ENCODE peak calls at places on chromosomes 5 and 9, in nine cellular contexts. V is BE2C; A is naive thymus-derived CD8-positive, alpha-beta T cell; O is HS-5; F is stimulated activated CD8-positive, alpha-beta memory T cell treated with anti-CD3 and anti-CD28 coated beads, Interleukin-15, amount 100 ng/mL, for 1 hour; K is endothelial cell; Y is SJCRH30; E is substantia nigra; P is activated naive CD8-positive, alpha-beta T cell treated with anti-CD3 and anti-CD28 coated beads, Interleukin-2, amount 50 U/mL, for 16 hours. L is an unnamed sample.

GRCh38 chr5:73488806-73489205 is 9.4 kb upstream of the BTF3 start:
- DNase-seq in V (no peak), A (no peak), O (no peak), F (no peak), K (no peak), Y (no peak), E (no peak), P (no peak), L (no peak)

GRCh38 chr5:159817262-159818029 is 98.8 kb upstream of the ADRA1B start:
- DNase-seq in V (no peak), A (no peak), O (no peak), F (no peak), K (no peak), Y (peak), E (no peak), P (no peak), L (no peak)

GRCh38 chr5:76402251-76402879 is 720 bp upstream of the IQGAP2 start:
- DNase-seq in V (no peak), A (peak), O (no peak), F (peak), K (peak), Y (no peak), E (no peak), P (peak), L (peak)

GRCh38 chr9:19493174-19493811 is 84.5 kb downstream of the ACER2 start:
- DNase-seq in V (peak), A (no peak), O (peak), F (peak), K (peak), Y (peak), E (peak), P (no peak), L (peak)

GRCh38 chr5:93285461-93285860 is 295.6 kb downstream of the NR2F1-AS1 start:
- DNase-seq in V (no peak), A (no peak), O (no peak), F (no peak), K (no peak), Y (no peak), E (no peak), P (no peak), L (no peak)

GRCh38 chr5:179765400-179765799 is 28.4 kb upstream of the LTC4S start:
- DNase-seq in V (peak), A (no peak), O (peak), F (no peak), K (no peak), Y (no peak), E (no peak), P (no peak), L (peak)

GRCh38 chr9:78934880-78935279 is 636.9 kb upstream of the TLE4 start:
- DNase-seq in V (no peak), A (no peak), O (no peak), F (no peak), K (no peak), Y (no peak), E (no peak), P (no peak), L (no peak)

GRCh38 chr5:95863383-95863757 is 40.8 kb upstream of the GLRX start:
- DNase-seq in V (no peak), A (no peak), O (no peak), F (no peak), K (no peak), Y (no peak), E (no peak), P (no peak), L (no peak)

GRCh38 chr9:92278117-92278516 is 15.4 kb downstream of the IARS1 start:
- DNase-seq in V (no peak), A (no peak), O (peak), F (no peak), K (no peak), Y (no peak), E (no peak), P (no peak), L (no peak)

GRCh38 chr5:145689235-145689634 is 145.9 kb downstream of the PRELID2 start:
- DNase-seq in V (no peak), A (no peak), O (no peak), F (no peak), K (no peak), Y (no peak), E (no peak), P (no peak), L (no peak)

GRCh38 chr5:102536323-102536928 is 37.6 kb upstream of the SLCO6A1 start:
- DNase-seq in V (no peak), A (no peak), O (no peak), F (no peak), K (no peak), Y (peak), E (no peak), P (no peak), L (no peak)

L was measured in left ventricle myocardium inferior.